ENCODE peak calls at places on chromosome 9, in six cellular contexts. K is SK-N-SH, U is GM12878, T is HepG2, Q is H1, C is GM12892. H is an unnamed sample.

GRCh38 chr9:36064448-36065037 is 27.8 kb downstream of the RECK start:
- DNase-seq in K (no peak), U (no peak), T (no peak), Q (no peak), C (no peak), H (no peak)

GRCh38 chr9:4678679-4679267 is 596 bp upstream of the CDC37L1 start:
- DNase-seq in K (peak), U (no peak), T (peak), Q (no peak), C (no peak), H (no peak)

GRCh38 chr9:31969552-31969951 is 414.9 kb upstream of the ACO1 start:
- DNase-seq in K (no peak), U (no peak), T (no peak), Q (no peak), C (no peak), H (no peak)

GRCh38 chr9:137070201-137070905 is at the start of gene SAPCD2:
- DNase-seq in K (peak), U (no peak), T (peak), Q (peak), C (peak), H (peak)

GRCh38 chr9:6788175-6789016 is 30.6 kb downstream of the KDM4C start:
- DNase-seq in K (no peak), U (no peak), T (peak), Q (no peak), C (no peak), H (no peak)

GRCh38 chr9:107137495-107138202 is 145.4 kb upstream of the RAD23B start:
- DNase-seq in K (peak), U (no peak), T (peak), Q (no peak), C (no peak), H (no peak)

GRCh38 chr9:130311019-130311773 is 45.6 kb downstream of the HMCN2 start:
- DNase-seq in K (no peak), U (no peak), T (no peak), Q (no peak), C (no peak), H (no peak)

GRCh38 chr9:129888085-129888808 is 53.0 kb downstream of the USP20 start:
- DNase-seq in K (no peak), U (peak), T (no peak), Q (no peak), C (peak), H (peak)

GRCh38 chr9:119009253-119009652 is 360.0 kb downstream of the BRINP1 start:
- DNase-seq in K (no peak), U (no peak), T (no peak), Q (no peak), C (no peak), H (no peak)

DNA sequence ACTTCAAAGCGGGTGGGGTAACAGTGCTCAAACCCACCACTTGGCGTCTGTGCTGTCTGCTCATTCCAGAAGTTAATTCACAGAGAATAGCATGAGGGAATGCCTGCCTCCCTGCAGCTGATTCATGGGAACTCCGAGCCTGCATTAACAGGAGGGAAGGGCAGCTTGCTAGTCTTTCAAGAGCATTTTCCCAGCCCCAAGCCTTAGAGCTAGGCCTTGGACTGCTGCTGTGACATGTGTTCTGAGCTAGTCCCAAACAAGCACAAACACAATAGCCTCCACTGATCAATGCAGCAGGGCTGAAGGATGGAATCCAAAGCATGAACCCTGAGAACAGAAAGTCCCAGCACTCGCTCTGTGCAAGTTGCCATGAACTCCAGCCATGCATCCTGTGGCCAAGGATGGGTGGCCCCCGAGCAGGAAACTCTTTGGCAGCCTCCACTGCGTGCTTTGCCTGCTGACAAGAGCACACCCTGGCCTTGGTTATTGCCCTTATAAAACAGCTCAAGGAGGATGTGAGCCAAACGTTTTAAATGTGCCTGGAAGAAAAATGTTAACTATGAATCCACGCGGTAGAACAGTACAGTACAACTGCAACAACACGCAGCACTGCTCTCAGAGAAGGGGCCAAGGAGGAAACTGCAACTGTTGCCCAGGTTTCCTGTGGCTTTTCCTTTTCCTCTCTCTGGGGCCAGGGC is 653.1 kb upstream of the KLF4 start:
- DNase-seq in K (no peak), U (no peak), T (no peak), Q (peak), C (no peak), H (no peak)
- TF ChIP-seq TAF1 in K (no peak), U (no peak), T (no peak), Q (no peak), C (no peak), H (no peak)

DNA sequence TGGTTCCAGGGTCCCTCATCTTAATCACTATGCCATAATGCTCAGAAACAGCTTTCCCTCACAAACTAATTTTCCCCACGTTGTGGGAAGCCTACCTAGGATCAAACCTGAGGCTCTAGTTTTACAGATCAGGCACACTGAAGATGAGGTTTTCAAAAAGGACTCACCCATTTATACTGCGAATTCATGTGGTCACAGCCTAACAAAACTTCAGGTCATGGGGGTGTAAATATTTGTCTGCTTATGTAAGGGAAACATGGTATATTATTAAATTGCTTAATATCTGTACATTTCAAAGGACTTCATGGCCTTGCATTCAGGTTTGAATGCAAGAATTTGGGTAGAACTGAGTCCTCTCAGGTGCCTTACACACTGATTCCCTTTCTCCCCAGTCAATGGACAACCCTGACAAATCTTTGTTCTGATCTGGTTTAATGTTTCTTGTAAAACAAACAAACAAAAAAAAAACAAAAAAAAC is 12.1 kb downstream of the ZFAND5 start:
- DNase-seq in K (no peak), U (no peak), T (no peak), Q (no peak), C (no peak), H (no peak)
- TF ChIP-seq TAF1 in K (no peak), U (no peak), T (no peak), Q (no peak), C (no peak), H (no peak)

GRCh38 chr9:121363586-121363961 is 6.5 kb downstream of the STOM start:
- DNase-seq in K (no peak), U (no peak), T (no peak), Q (no peak), C (no peak), H (no peak)

GRCh38 chr9:121358747-121359146 is 11.3 kb downstream of the STOM start:
- DNase-seq in K (no peak), U (no peak), T (no peak), Q (no peak), C (no peak), H (no peak)

GRCh38 chr9:121360975-121361374 is 9.1 kb downstream of the STOM start:
- DNase-seq in K (no peak), U (no peak), T (no peak), Q (no peak), C (no peak), H (no peak)

GRCh38 chr9:121359358-121360294 is 10.4 kb downstream of the STOM start:
- DNase-seq in K (no peak), U (no peak), T (no peak), Q (no peak), C (no peak), H (no peak)

DNA sequence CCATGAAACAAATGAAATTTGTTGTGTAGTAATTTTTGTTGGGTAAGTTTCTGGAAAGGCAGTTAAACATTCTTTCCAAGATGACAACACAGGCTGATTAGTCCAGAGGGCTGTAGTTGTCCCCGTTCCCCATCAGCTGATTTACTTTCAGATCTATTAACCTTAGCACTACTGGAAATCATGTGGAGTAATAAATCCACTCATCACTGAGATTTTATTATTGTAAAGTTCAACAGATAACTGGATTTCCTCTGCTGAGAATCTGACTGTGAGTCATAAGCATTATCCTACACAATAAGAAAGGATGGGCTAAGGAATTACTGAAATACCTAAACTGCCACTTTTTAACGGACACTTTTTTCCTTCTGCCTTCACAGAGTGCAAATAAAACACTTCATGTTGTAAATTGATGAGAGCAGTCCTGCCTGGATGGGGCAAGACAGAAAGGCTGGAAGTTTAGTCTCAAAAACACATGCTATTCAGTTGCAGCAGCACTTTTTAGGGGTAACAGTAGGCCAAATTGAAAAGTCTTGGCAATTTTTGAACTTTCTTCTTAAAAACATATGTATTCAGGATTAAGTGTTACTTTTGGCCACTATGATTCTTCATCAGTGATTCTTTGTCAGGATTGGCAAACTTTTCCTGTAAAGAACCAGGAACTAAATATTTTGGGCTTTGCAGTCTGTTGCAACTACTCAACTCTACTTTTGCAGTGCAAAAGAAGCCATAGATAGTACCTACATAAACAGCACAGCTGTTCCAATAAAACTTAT is 7.1 kb downstream of the STOM start:
- DNase-seq in K (no peak), U (no peak), T (no peak), Q (no peak), C (no peak), H (no peak)
- TF ChIP-seq TAF1 in K (no peak), U (no peak), T (no peak), Q (no peak), C (no peak), H (no peak)

GRCh38 chr9:125633116-125633743 is 73.8 kb downstream of the MAPKAP1 start:
- DNase-seq in K (no peak), U (no peak), T (no peak), Q (no peak), C (no peak), H (no peak)
- TF ChIP-seq TAF1 in K (no peak), U (no peak), T (no peak), Q (no peak), C (no peak), H (no peak)

DNA sequence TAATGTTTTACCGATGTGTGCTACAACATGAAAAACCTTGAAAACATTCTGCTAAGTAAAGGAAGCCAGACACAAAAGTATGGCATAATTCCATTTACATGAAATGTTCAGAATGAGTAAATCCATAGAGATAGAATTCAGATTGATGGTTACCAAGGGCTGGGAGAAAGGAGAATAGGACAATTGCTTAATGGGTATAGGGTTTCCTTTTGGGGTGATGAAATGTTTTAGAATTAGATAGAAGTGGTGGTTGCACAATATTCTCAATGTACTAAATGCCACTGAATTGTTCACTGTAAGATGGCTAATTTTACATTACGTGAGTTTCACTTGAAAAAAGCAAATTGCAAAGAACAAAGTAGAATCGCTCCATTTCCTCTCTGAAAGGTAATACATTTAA is 43.0 kb upstream of the GAS1 start:
- DNase-seq in K (no peak), U (no peak), T (no peak), Q (no peak), C (no peak), H (no peak)
- TF ChIP-seq TAF1 in K (no peak), U (no peak), T (no peak), Q (no peak), C (no peak), H (no peak)

GRCh38 chr9:93390953-93391515 is 60.5 kb upstream of the FAM120A start:
- DNase-seq in K (no peak), U (no peak), T (no peak), Q (no peak), C (no peak), H (no peak)

GRCh38 chr9:93392974-93393373 is 58.5 kb upstream of the FAM120A start:
- DNase-seq in K (no peak), U (no peak), T (no peak), Q (no peak), C (no peak), H (no peak)

GRCh38 chr9:93391898-93392297 is 59.6 kb upstream of the FAM120A start:
- DNase-seq in K (no peak), U (no peak), T (no peak), Q (no peak), C (no peak), H (no peak)

DNA sequence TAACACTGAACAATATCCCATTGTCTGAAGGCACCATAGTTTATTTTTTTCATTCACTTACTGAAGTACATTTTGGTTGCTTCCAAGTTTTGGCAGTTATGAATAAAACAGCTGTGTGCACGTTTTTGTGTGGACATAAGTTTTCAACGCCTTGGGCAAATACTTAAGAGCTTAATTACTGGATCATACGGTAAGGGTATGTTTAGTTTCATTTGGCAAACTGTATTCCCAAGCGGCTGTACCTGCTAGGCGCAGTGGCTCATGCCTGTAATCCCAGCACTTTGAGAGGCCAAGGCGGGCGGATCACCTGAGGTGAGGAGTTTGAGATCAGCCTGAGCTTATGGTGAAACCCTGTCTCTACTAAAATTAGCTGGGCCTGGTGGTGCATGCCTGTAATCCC is 63.7 kb upstream of the FAM120A start:
- DNase-seq in K (no peak), U (no peak), T (no peak), Q (no peak), C (no peak), H (no peak)
- TF ChIP-seq TAF1 in K (no peak), U (no peak), T (no peak), Q (no peak), C (no peak), H (no peak)

DNA sequence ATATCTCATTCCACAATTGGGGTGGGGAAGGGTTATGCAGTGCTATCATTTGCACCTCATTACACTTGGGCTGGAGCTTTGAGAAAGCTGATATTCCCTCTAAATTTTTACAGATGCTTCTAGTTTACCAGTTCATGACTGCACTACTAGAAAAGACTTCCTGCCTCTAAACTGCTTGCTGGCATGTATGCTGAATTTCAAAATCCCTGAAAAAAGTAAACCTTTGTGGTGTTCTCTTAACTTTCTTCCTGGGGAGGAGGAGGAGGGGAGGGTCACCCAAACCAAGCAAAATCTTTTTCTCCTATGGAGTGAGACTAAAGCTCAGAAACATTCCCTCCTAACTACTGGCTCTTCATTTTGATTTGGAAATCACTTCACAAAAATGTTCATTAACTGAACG is 45.1 kb downstream of the BNC2 start:
- DNase-seq in K (no peak), U (no peak), T (no peak), Q (no peak), C (no peak), H (no peak)
- TF ChIP-seq TAF1 in K (no peak), U (no peak), T (no peak), Q (no peak), C (no peak), H (no peak)

GRCh38 chr9:98579700-98580099 is 129.0 kb downstream of the GABBR2 start:
- DNase-seq in K (no peak), U (no peak), T (no peak), Q (no peak), C (no peak), H (no peak)

GRCh38 chr9:98575379-98576346 is 133.1 kb downstream of the GABBR2 start:
- DNase-seq in K (no peak), U (peak), T (no peak), Q (no peak), C (peak), H (peak)

GRCh38 chr9:98577446-98577845 is 131.3 kb downstream of the GABBR2 start:
- DNase-seq in K (no peak), U (no peak), T (no peak), Q (no peak), C (no peak), H (no peak)

GRCh38 chr9:98576354-98576753 is 132.4 kb downstream of the GABBR2 start:
- DNase-seq in K (no peak), U (no peak), T (no peak), Q (no peak), C (no peak), H (no peak)

GRCh38 chr9:98576859-98577258 is 131.9 kb downstream of the GABBR2 start:
- DNase-seq in K (no peak), U (no peak), T (no peak), Q (no peak), C (no peak), H (no peak)
- TF ChIP-seq TAF1 in K (no peak), U (no peak), T (no peak), Q (no peak), C (no peak), H (no peak)

DNA sequence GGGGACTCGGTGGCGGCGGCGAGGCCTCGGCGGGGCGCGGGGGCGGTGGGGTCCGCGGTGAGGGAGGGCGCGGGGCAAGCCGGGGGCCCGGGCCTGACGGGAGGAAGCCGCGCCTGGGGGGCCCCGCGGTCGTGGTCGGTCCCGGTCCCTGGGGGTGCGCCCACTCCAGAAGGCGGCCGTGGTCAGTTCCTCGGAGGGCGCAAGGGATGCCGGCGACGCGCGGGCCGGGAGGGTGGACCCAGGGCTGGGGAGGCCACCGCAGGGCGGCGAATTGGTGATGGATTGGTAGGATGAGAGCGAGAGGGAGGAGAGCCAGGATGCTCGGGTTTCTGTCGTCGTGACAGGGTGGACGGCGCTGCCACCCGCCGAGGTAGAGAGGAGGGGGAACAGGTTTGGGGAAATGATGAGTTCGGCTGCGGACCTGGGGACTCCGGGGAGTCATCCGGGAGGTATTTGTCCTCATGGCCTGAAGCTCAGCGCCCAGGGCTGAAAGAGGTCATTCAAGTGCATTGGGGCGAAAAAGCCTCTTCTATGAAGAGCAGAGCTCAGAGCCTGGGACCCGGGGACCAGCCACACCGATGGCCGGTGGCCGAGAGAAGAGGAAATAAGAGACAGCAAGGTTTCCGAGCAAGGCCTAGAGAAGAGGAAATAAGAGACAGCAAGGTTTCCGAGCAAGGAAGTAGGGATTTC is 542 bp downstream of the GNG10 start:
- DNase-seq in K (peak), U (no peak), T (no peak), Q (peak), C (peak), H (peak)
- TF ChIP-seq TAF1 in K (no peak), U (no peak), T (no peak), Q (no peak), C (no peak), H (no peak)